ENCODE peak calls at places on chromosome 21, in five cellular contexts. H, J, R, G and X are unnamed samples.

GRCh38 chr21:44792653-44793052 is 9.0 kb downstream of the UBE2G2 start:
- DNase-seq in G (no peak), J (no peak), H (no peak), R (no peak), X (no peak)

GRCh38 chr21:38363684-38364083 is 106.9 kb downstream of the KCNJ15 start:
- DNase-seq in R (no peak), G (no peak), H (no peak), J (no peak), X (no peak)

GRCh38 chr21:34526618-34527290 is 14.7 kb upstream of the KCNE1 start:
- DNase-seq in J (peak; percentile 92), H (no peak), R (peak; percentile 59), G (peak; percentile 76), X (peak; percentile 78)

GRCh38 chr21:21101911-21102310 is 103.7 kb downstream of the NCAM2 start:
- DNase-seq in J (peak; percentile 29), R (peak; percentile 2), H (peak; percentile 51), G (no peak), X (no peak)

GRCh38 chr21:35924714-35925301 is 135.5 kb downstream of the SETD4 start:
- DNase-seq in H (no peak), G (peak; percentile 33), R (no peak), J (peak; percentile 95), X (no peak)

GRCh38 chr21:28257276-28257675 is 735.4 kb downstream of the LTN1 start:
- DNase-seq in J (no peak), G (no peak), R (no peak), H (no peak), X (no peak)

GRCh38 chr21:33058468-33059318 is 11.2 kb upstream of the OLIG1 start:
- DNase-seq in H (peak; percentile 70), R (no peak), J (no peak), G (no peak), X (no peak)

GRCh38 chr21:38254970-38255369 is 1.8 kb upstream of the KCNJ15 start:
- DNase-seq in J (no peak), H (no peak), G (no peak), R (no peak), X (no peak)

GRCh38 chr21:22516230-22516629 is 1518.0 kb downstream of the NCAM2 start:
- DNase-seq in J (no peak), G (no peak), H (no peak), R (no peak), X (no peak)

GRCh38 chr21:46168659-46169386 is 13.4 kb upstream of the FTCD start:
- DNase-seq in G (no peak), R (no peak), H (no peak), J (no peak), X (no peak)